ENCODE peak calls at places on chromosomes 11 and 22, in five cellular contexts. L is uterus, A is A549, S is upper lobe of left lung, W is tibial nerve. P is an unnamed sample.

GRCh38 chr22:43396934-43397457 is 14.8 kb upstream of the MPPED1 start:
- DNase-seq in S (peak; percentile 74), W (no peak), L (no peak), A (no peak), P (no peak)

GRCh38 chr11:57363681-57364080 is 17.3 kb downstream of the PRG3 start:
- DNase-seq in L (no peak), S (no peak), A (no peak), W (no peak), P (no peak)

GRCh38 chr22:27480487-27480886 is 321.1 kb downstream of the MN1 start:
- DNase-seq in L (no peak), S (peak; percentile 30), A (no peak), W (no peak), P (no peak)

GRCh38 chr11:87359401-87359800 is 321.7 kb downstream of the TMEM135 start:
- DNase-seq in A (no peak), L (no peak), W (no peak), S (no peak), P (no peak)

GRCh38 chr11:69914286-69915150 is 95.3 kb upstream of the FGF3 start:
- DNase-seq in S (no peak), L (no peak), W (no peak), A (no peak), P (no peak)

GRCh38 chr11:111977141-111978027 is 40.2 kb downstream of the DIXDC1 start:
- DNase-seq in S (peak; percentile 91), W (peak; percentile 37), A (no peak), L (peak; percentile 68), P (peak; percentile 91)

GRCh38 chr22:40009953-40010751 is 15.4 kb downstream of the FAM83F start:
- DNase-seq in W (no peak), L (no peak), S (no peak), A (no peak), P (no peak)

GRCh38 chr11:37141707-37142106 is 543.7 kb upstream of the RAG2 start:
- DNase-seq in L (no peak), S (no peak), W (no peak), A (no peak), P (no peak)

GRCh38 chr11:69700278-69701140 is 3.3 kb downstream of the FGF19 start:
- DNase-seq in S (peak; percentile 83), W (peak; percentile 19), A (peak; percentile 59), L (no peak), P (no peak)

GRCh38 chr11:129224538-129224937 is 32.4 kb upstream of the ARHGAP32 start:
- DNase-seq in A (no peak), S (no peak), L (no peak), W (no peak), P (no peak)

GRCh38 chr11:57324154-57324885 is 432 bp downstream of the TNKS1BP1 start:
- DNase-seq in A (peak; percentile 52), W (no peak), L (peak; percentile 56), S (peak; percentile 84), P (peak; percentile 51)

GRCh38 chr11:123407124-123407995 is 22.7 kb upstream of the GRAMD1B start:
- DNase-seq in W (peak; percentile 41), S (no peak), L (peak; percentile 30), A (peak; percentile 82), P (peak; percentile 33)

GRCh38 chr11:59810189-59810910 is at the start of gene MRPL16:
- DNase-seq in A (peak; percentile 92), L (peak; percentile 85), S (peak; percentile 94), W (peak; percentile 72), P (peak; percentile 97)

GRCh38 chr22:27588273-27588672 is 213.3 kb downstream of the MN1 start:
- DNase-seq in S (no peak), A (no peak), L (no peak), W (no peak), P (no peak)

GRCh38 chr11:96001037-96001436 is 77.1 kb upstream of the MTMR2 start:
- DNase-seq in S (no peak), A (no peak), W (peak; percentile 94), L (peak; percentile 78), P (peak; percentile 87)

GRCh38 chr11:13261600-13262061 is 16.0 kb upstream of the BMAL1 start:
- DNase-seq in S (no peak), W (peak; percentile 25), L (peak; percentile 20), A (peak; percentile 84), P (peak; percentile 47)

GRCh38 chr11:100640646-100641045 is 46.4 kb upstream of the ARHGAP42 start:
- DNase-seq in S (no peak), L (no peak), W (no peak), A (no peak), P (no peak)

GRCh38 chr22:42897960-42898359 is 40.9 kb upstream of the ARFGAP3 start:
- DNase-seq in L (no peak), S (no peak), A (no peak), W (no peak), P (no peak)

GRCh38 chr11:34162507-34162848 is 57.0 kb downstream of the NAT10 start:
- DNase-seq in S (peak; percentile 71), L (no peak), W (no peak), A (no peak), P (no peak)

GRCh38 chr11:123822022-123822421 is 15.9 kb upstream of the OR6M1 start:
- DNase-seq in W (no peak), S (no peak), L (no peak), A (no peak), P (no peak)

GRCh38 chr22:35313311-35314121 is 13.8 kb downstream of the TOM1 start:
- DNase-seq in S (no peak), L (peak; percentile 48), W (no peak), A (peak; percentile 53), P (no peak)

GRCh38 chr22:44337658-44338004 is 24.9 kb upstream of the SHISAL1 start:
- DNase-seq in W (no peak), A (peak; percentile 33), L (peak; percentile 90), S (no peak), P (no peak)

GRCh38 chr11:81658722-81659121 is 1074.9 kb downstream of the FAM181B start:
- DNase-seq in L (no peak), S (no peak), W (no peak), A (peak; percentile 13), P (no peak)

DNA sequence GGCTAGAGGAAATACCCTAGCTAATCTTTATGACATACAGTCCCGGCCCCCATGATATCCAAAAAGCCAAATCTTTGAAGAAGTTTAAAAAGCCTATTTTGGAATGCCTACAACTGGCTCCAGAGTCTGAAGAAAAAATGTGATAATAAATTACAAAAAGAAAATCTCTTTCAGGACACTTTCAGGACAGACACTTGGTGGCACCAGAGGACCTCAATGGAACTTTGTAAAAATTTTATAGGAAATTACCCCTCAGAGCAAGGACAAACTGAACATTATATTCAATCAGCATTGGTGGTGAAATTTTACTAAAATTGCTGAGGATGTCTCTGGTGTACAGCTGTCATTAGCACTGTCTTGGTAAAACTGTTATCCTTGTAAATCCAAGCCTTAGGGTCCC is 81.0 kb downstream of the CCDC73 start:
- DNase-seq in A (peak; percentile 30), W (no peak), S (no peak), L (no peak), P (no peak)
- TF ChIP-seq POLR2A in A (no peak), W (no peak), S (no peak), L (no peak), P (no peak)

DNA sequence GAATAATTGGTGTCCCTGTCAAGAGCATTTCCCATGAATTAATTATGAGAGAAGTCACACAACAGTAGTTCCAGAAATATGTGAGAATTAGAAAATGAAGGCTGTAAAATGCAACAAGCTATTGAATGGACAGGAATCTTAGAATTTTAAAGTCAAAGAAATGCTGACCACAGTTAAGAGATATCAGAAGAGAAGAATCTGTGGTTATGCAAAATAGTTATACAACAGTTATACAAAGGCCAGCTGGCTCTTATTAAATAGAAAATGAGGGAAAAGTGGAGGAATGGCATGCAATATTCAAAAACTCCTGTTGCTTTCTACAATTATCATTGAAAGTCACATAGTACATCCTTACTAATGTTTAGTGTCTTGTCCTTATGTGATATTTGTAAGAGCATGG is 27.4 kb downstream of the CASP12 start:
- DNase-seq in W (no peak), L (no peak), A (no peak), S (no peak), P (no peak)
- H3K4me3 ChIP-seq in W (no peak overlapping the region), L (no peak overlapping the region), A (no peak overlapping the region), S (no peak overlapping the region), P (no peak overlapping the region)

GRCh38 chr22:30267382-30268302 is 991 bp upstream of the OSM start:
- DNase-seq in S (no peak), A (no peak), W (no peak), L (no peak), P (no peak)

GRCh38 chr22:30270841-30271240 is 4.2 kb upstream of the OSM start:
- DNase-seq in A (no peak), W (peak; percentile 70), L (no peak), S (no peak), P (peak; percentile 95)

GRCh38 chr22:30265851-30266444 is 703 bp downstream of the OSM start:
- DNase-seq in A (no peak), L (no peak), S (peak; percentile 92), W (no peak), P (no peak)

GRCh38 chr22:30266445-30267381 is at the start of gene OSM:
- DNase-seq in W (peak; percentile 45), L (no peak), A (no peak), S (peak; percentile 90), P (no peak)

GRCh38 chr22:30268331-30268730 is 1.7 kb upstream of the OSM start:
- DNase-seq in S (no peak), L (no peak), W (no peak), A (no peak), P (no peak)
- TF ChIP-seq POLR2A in S (no peak), L (no peak), W (no peak), A (no peak), P (no peak)

GRCh38 chr11:61756452-61757212 is 4.2 kb downstream of the MYRF start:
- DNase-seq in A (peak; percentile 89), L (no peak), W (no peak), S (peak; percentile 20), P (no peak)

GRCh38 chr11:61752925-61753551 is 602 bp downstream of the MYRF start:
- DNase-seq in S (no peak), W (no peak), A (no peak), L (no peak), P (no peak)

GRCh38 chr11:61756147-61756451 is 3.7 kb downstream of the MYRF start:
- DNase-seq in A (no peak), S (no peak), W (no peak), L (no peak), P (no peak)

GRCh38 chr11:61753672-61754071 is 1.2 kb downstream of the MYRF start:
- DNase-seq in A (no peak), L (no peak), W (no peak), S (no peak), P (no peak)

DNA sequence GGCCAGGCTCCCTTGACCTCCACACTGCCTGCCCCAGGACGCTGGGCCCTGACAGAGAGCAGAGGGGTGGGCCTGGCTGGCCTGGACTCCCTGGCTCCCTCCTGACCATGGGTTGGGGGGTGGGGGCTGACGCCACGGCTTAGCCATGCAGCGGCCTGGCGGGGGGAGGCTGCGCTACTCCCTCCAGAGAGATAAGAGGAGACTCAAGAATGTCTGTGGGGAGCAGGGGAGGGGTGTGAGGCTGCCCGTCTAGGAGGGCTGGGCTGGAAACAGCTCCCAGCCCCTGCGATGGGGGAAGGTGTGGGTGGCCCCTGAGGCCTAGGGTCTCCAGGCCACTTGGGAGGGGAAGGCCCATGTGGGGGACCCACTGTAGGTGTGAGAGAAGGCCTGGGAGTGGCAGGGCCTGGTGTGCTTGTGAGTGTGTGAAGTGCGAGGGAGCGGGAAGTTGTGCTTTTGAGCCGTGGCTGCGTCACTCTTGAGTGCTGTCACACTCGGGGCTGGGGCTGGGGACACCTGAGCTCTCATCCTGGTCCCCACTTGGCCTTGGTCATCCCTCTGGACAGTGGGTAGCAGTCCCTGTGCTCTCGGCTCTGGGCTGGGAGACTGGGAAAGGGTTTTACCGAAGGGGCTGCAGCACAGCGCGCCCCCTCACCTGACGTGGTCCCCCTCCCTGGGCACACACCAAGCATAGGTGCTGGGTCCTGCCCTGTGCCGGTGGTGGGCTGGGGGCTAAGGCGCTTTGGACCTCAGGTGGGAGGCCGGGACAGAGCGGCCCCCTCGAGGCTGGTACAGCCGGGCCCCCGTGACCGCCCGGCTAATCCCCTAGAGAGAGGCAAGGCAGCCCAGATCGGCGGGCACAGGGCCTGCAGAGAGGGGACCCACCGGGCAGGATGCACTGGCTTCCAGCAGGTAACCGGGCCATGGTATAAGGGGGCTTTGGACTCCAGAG is 2.4 kb downstream of the MYRF start:
- DNase-seq in W (no peak), S (peak; percentile 82), A (no peak), L (peak; percentile 84), P (no peak)
- H3K4me3 ChIP-seq in W (no peak overlapping the region), S (no peak overlapping the region), A (peak overlapping the region; percentile 19), L (peak overlapping the region; percentile 53), P (no peak overlapping the region)